ENCODE peak calls at places on chromosomes 13 and 19, in six cellular contexts. K, A, L, W, X and B are unnamed samples.

GRCh38 chr13:66689628-66690027 is 540.5 kb downstream of the PCDH9 start:
- DNase-seq in K (no peak), A (peak), L (peak), W (no peak), X (no peak), B (peak)

GRCh38 chr19:46609511-46610412 is 8.6 kb downstream of the CALM3 start:
- DNase-seq in K (no peak), A (no peak), L (no peak), W (no peak), X (no peak), B (no peak)

GRCh38 chr19:7931221-7932061 is 5.5 kb upstream of the CTXN1 start:
- DNase-seq in K (no peak), A (no peak), L (no peak), W (no peak), X (peak), B (no peak)

GRCh38 chr13:24747248-24748151 is 16.5 kb upstream of the RNF17 start:
- DNase-seq in K (no peak), A (no peak), L (no peak), W (no peak), X (no peak), B (no peak)

GRCh38 chr19:10701955-10702307 is 692 bp downstream of the QTRT1 start:
- DNase-seq in K (no peak), A (no peak), L (peak), W (no peak), X (no peak), B (peak)

GRCh38 chr13:96651598-96651997 is 342.7 kb downstream of the OXGR1 start:
- DNase-seq in K (no peak), A (no peak), L (no peak), W (no peak), X (no peak), B (no peak)

GRCh38 chr13:27276188-27276587 is 5.6 kb downstream of the RASL11A start:
- DNase-seq in K (no peak), A (no peak), L (no peak), W (peak), X (no peak), B (no peak)

GRCh38 chr19:2176336-2176994 is 12.7 kb downstream of the DOT1L start:
- DNase-seq in K (no peak), A (peak), L (no peak), W (no peak), X (no peak), B (no peak)

GRCh38 chr13:74191036-74191809 is 57.0 kb upstream of the KLF12 start:
- DNase-seq in K (no peak), A (no peak), L (no peak), W (no peak), X (no peak), B (no peak)

GRCh38 chr19:15378529-15379082 is 981 bp downstream of the AKAP8 start:
- DNase-seq in K (peak), A (no peak), L (peak), W (peak), X (no peak), B (peak)

GRCh38 chr13:80382576-80382975 is 41.6 kb upstream of the SPRY2 start:
- DNase-seq in K (no peak), A (no peak), L (no peak), W (no peak), X (no peak), B (no peak)

GRCh38 chr19:11364935-11365334 is 9.5 kb upstream of the SWSAP1 start:
- DNase-seq in K (no peak), A (no peak), L (no peak), W (no peak), X (no peak), B (no peak)

GRCh38 chr19:2607712-2608601 is 94.5 kb downstream of the GNG7 start:
- DNase-seq in K (peak), A (peak), L (no peak), W (no peak), X (no peak), B (no peak)

GRCh38 chr13:20114066-20114465 is 46.8 kb downstream of the GJA3 start:
- DNase-seq in K (no peak), A (no peak), L (no peak), W (no peak), X (no peak), B (no peak)

GRCh38 chr13:95275322-95276118 is 25.7 kb downstream of the ABCC4 start:
- DNase-seq in K (no peak), A (no peak), L (no peak), W (peak), X (no peak), B (no peak)

GRCh38 chr13:97234236-97234635 is 12.1 kb downstream of the MBNL2 start:
- DNase-seq in K (no peak), A (no peak), L (no peak), W (no peak), X (no peak), B (no peak)

GRCh38 chr13:40026741-40027140 is 371.3 kb downstream of the COG6 start:
- DNase-seq in K (no peak), A (no peak), L (no peak), W (no peak), X (no peak), B (no peak)

GRCh38 chr13:31951215-31951678 is 80.3 kb upstream of the FRY start:
- DNase-seq in K (no peak), A (no peak), L (no peak), W (peak), X (no peak), B (no peak)